ENCODE peak calls at places on chromosomes 1 and 21, in eight cellular contexts. One of them, this sample, is unnamed.

GRCh38 chr21:22795091-22795490 is 1796.9 kb downstream of the NCAM2 start:
- DNase-seq in AG10803: no peak
- DNase-seq in ACHN: no peak
- DNase-seq in frontal cortex: no peak
- DNase-seq in EH: no peak
- DNase-seq in KG1: no peak
- DNase-seq in heart left ventricle: no peak
- DNase-seq in activated naive CD8-positive, alpha-beta T cell treated with anti-CD3 and anti-CD28 coated beads, Interleukin-2, amount 50 U/mL, for 24 hours: no peak
- DNase-seq in this sample: no peak

GRCh38 chr1:150981177-150981804 is 801 bp upstream of the ANXA9 start:
- DNase-seq in AG10803: peak
- DNase-seq in ACHN: peak
- DNase-seq in frontal cortex: no peak
- DNase-seq in EH: peak
- DNase-seq in KG1: no peak
- DNase-seq in heart left ventricle: no peak
- DNase-seq in activated naive CD8-positive, alpha-beta T cell treated with anti-CD3 and anti-CD28 coated beads, Interleukin-2, amount 50 U/mL, for 24 hours: no peak
- DNase-seq in this sample: peak

GRCh38 chr1:39971138-39971537 is 16.2 kb downstream of the MFSD2A start:
- DNase-seq in AG10803: no peak
- DNase-seq in ACHN: no peak
- DNase-seq in frontal cortex: no peak
- DNase-seq in EH: no peak
- DNase-seq in KG1: no peak
- DNase-seq in heart left ventricle: no peak
- DNase-seq in activated naive CD8-positive, alpha-beta T cell treated with anti-CD3 and anti-CD28 coated beads, Interleukin-2, amount 50 U/mL, for 24 hours: no peak
- DNase-seq in this sample: no peak

GRCh38 chr1:209486861-209487260 is 96.7 kb upstream of the CAMK1G start:
- DNase-seq in AG10803: peak
- DNase-seq in ACHN: peak
- DNase-seq in frontal cortex: no peak
- DNase-seq in EH: peak
- DNase-seq in KG1: no peak
- DNase-seq in heart left ventricle: no peak
- DNase-seq in activated naive CD8-positive, alpha-beta T cell treated with anti-CD3 and anti-CD28 coated beads, Interleukin-2, amount 50 U/mL, for 24 hours: no peak
- DNase-seq in this sample: peak

GRCh38 chr1:48007044-48007443 is 9.9 kb upstream of the TRABD2B start:
- DNase-seq in AG10803: no peak
- DNase-seq in ACHN: peak
- DNase-seq in frontal cortex: no peak
- DNase-seq in EH: no peak
- DNase-seq in KG1: no peak
- DNase-seq in heart left ventricle: no peak
- DNase-seq in activated naive CD8-positive, alpha-beta T cell treated with anti-CD3 and anti-CD28 coated beads, Interleukin-2, amount 50 U/mL, for 24 hours: no peak
- DNase-seq in this sample: no peak

GRCh38 chr1:154851392-154852177 is 18.5 kb downstream of the KCNN3 start:
- DNase-seq in AG10803: no peak
- DNase-seq in ACHN: no peak
- DNase-seq in frontal cortex: no peak
- DNase-seq in EH: no peak
- DNase-seq in KG1: no peak
- DNase-seq in heart left ventricle: no peak
- DNase-seq in activated naive CD8-positive, alpha-beta T cell treated with anti-CD3 and anti-CD28 coated beads, Interleukin-2, amount 50 U/mL, for 24 hours: no peak
- DNase-seq in this sample: no peak

GRCh38 chr1:14017531-14017961 is 317.6 kb downstream of the PRDM2 start:
- DNase-seq in AG10803: no peak
- DNase-seq in ACHN: no peak
- DNase-seq in frontal cortex: no peak
- DNase-seq in EH: no peak
- DNase-seq in KG1: no peak
- DNase-seq in heart left ventricle: no peak
- DNase-seq in activated naive CD8-positive, alpha-beta T cell treated with anti-CD3 and anti-CD28 coated beads, Interleukin-2, amount 50 U/mL, for 24 hours: no peak
- DNase-seq in this sample: no peak

GRCh38 chr1:172909606-172910326 is 141.0 kb downstream of the TNFSF18 start:
- DNase-seq in AG10803: peak
- DNase-seq in ACHN: peak
- DNase-seq in frontal cortex: no peak
- DNase-seq in EH: peak
- DNase-seq in KG1: no peak
- DNase-seq in heart left ventricle: no peak
- DNase-seq in activated naive CD8-positive, alpha-beta T cell treated with anti-CD3 and anti-CD28 coated beads, Interleukin-2, amount 50 U/mL, for 24 hours: no peak
- DNase-seq in this sample: no peak

GRCh38 chr1:99481391-99481996 is 164.4 kb upstream of the PALMD start:
- DNase-seq in AG10803: peak
- DNase-seq in ACHN: peak
- DNase-seq in frontal cortex: no peak
- DNase-seq in EH: peak
- DNase-seq in KG1: peak
- DNase-seq in heart left ventricle: peak
- DNase-seq in activated naive CD8-positive, alpha-beta T cell treated with anti-CD3 and anti-CD28 coated beads, Interleukin-2, amount 50 U/mL, for 24 hours: peak
- DNase-seq in this sample: peak

GRCh38 chr1:194155962-194156361 is 969.5 kb upstream of the B3GALT2 start:
- DNase-seq in AG10803: no peak
- DNase-seq in ACHN: no peak
- DNase-seq in frontal cortex: no peak
- DNase-seq in EH: no peak
- DNase-seq in KG1: no peak
- DNase-seq in heart left ventricle: no peak
- DNase-seq in activated naive CD8-positive, alpha-beta T cell treated with anti-CD3 and anti-CD28 coated beads, Interleukin-2, amount 50 U/mL, for 24 hours: no peak
- DNase-seq in this sample: no peak

GRCh38 chr1:221620437-221621384 is 121.2 kb downstream of the DUSP10 start:
- DNase-seq in AG10803: peak
- DNase-seq in ACHN: no peak
- DNase-seq in frontal cortex: no peak
- DNase-seq in EH: peak
- DNase-seq in KG1: no peak
- DNase-seq in heart left ventricle: no peak
- DNase-seq in activated naive CD8-positive, alpha-beta T cell treated with anti-CD3 and anti-CD28 coated beads, Interleukin-2, amount 50 U/mL, for 24 hours: no peak
- DNase-seq in this sample: no peak

GRCh38 chr1:22341791-22342605 is 109.7 kb upstream of the ZBTB40 start:
- DNase-seq in AG10803: peak
- DNase-seq in ACHN: no peak
- DNase-seq in frontal cortex: no peak
- DNase-seq in EH: peak
- DNase-seq in KG1: no peak
- DNase-seq in heart left ventricle: no peak
- DNase-seq in activated naive CD8-positive, alpha-beta T cell treated with anti-CD3 and anti-CD28 coated beads, Interleukin-2, amount 50 U/mL, for 24 hours: no peak
- DNase-seq in this sample: peak